ENCODE peak calls at places on chromosome 1, in five cellular contexts. One of them, this sample, is unnamed.

GRCh38 chr1:240831191-240831631 is 219.3 kb upstream of the GREM2 start:
- DNase-seq in mucosa of descending colon: no peak
- DNase-seq in tibial nerve: no peak
- DNase-seq in neural progenitor cell: no peak
- DNase-seq in psoas muscle: no peak
- DNase-seq in this sample: no peak

GRCh38 chr1:89363196-89363595 is 663 bp upstream of the GBP6 start:
- DNase-seq in mucosa of descending colon: no peak
- DNase-seq in neural progenitor cell: no peak
- DNase-seq in psoas muscle: no peak
- DNase-seq in tibial nerve: no peak
- DNase-seq in this sample: no peak

GRCh38 chr1:63618001-63618400 is 24.8 kb downstream of the PGM1 start:
- DNase-seq in mucosa of descending colon: no peak
- DNase-seq in neural progenitor cell: no peak
- DNase-seq in psoas muscle: no peak
- DNase-seq in tibial nerve: no peak
- DNase-seq in this sample: no peak

GRCh38 chr1:151518431-151518830 is 7.2 kb downstream of the CGN start:
- DNase-seq in mucosa of descending colon: no peak
- DNase-seq in psoas muscle: no peak
- DNase-seq in neural progenitor cell: no peak
- DNase-seq in tibial nerve: no peak
- DNase-seq in this sample: no peak

GRCh38 chr1:189619682-189620332 is 857.9 kb downstream of the BRINP3 start:
- DNase-seq in neural progenitor cell: no peak
- DNase-seq in mucosa of descending colon: no peak
- DNase-seq in tibial nerve: no peak
- DNase-seq in psoas muscle: no peak
- DNase-seq in this sample: peak; percentile 30

GRCh38 chr1:66999640-67000400 is 54.1 kb downstream of the SLC35D1 start:
- DNase-seq in tibial nerve: no peak
- DNase-seq in mucosa of descending colon: no peak
- DNase-seq in psoas muscle: no peak
- DNase-seq in neural progenitor cell: no peak
- DNase-seq in this sample: no peak

GRCh38 chr1:206905295-206906164 is 8.3 kb downstream of the IL24 start:
- DNase-seq in tibial nerve: no peak
- DNase-seq in psoas muscle: no peak
- DNase-seq in mucosa of descending colon: no peak
- DNase-seq in neural progenitor cell: no peak
- DNase-seq in this sample: peak; percentile 29

GRCh38 chr1:31624354-31625179 is 7.1 kb downstream of the HCRTR1 start:
- DNase-seq in psoas muscle: no peak
- DNase-seq in tibial nerve: no peak
- DNase-seq in mucosa of descending colon: no peak
- DNase-seq in neural progenitor cell: no peak
- DNase-seq in this sample: no peak

GRCh38 chr1:75625795-75626194 is 14.9 kb upstream of the SLC44A5 start:
- DNase-seq in psoas muscle: no peak
- DNase-seq in tibial nerve: no peak
- DNase-seq in neural progenitor cell: no peak
- DNase-seq in mucosa of descending colon: no peak
- DNase-seq in this sample: no peak

GRCh38 chr1:229159668-229160544 is 111.0 kb upstream of the RAB4A start:
- DNase-seq in neural progenitor cell: no peak
- DNase-seq in mucosa of descending colon: no peak
- DNase-seq in psoas muscle: no peak
- DNase-seq in tibial nerve: no peak
- DNase-seq in this sample: no peak

GRCh38 chr1:169484683-169485426 is 889 bp downstream of the SLC19A2 start:
- DNase-seq in mucosa of descending colon: peak; percentile 67
- DNase-seq in tibial nerve: peak; percentile 18
- DNase-seq in neural progenitor cell: peak; percentile 56
- DNase-seq in psoas muscle: peak; percentile 81
- DNase-seq in this sample: peak; percentile 53

GRCh38 chr1:79012500-79012899 is 6.0 kb upstream of the ADGRL4 start:
- DNase-seq in tibial nerve: no peak
- DNase-seq in mucosa of descending colon: no peak
- DNase-seq in psoas muscle: no peak
- DNase-seq in neural progenitor cell: no peak
- DNase-seq in this sample: no peak

GRCh38 chr1:87113313-87113712 is 198.9 kb downstream of the HS2ST1 start:
- DNase-seq in mucosa of descending colon: no peak
- DNase-seq in tibial nerve: peak; percentile 35
- DNase-seq in neural progenitor cell: no peak
- DNase-seq in psoas muscle: peak; percentile 65
- DNase-seq in this sample: peak; percentile 56

GRCh38 chr1:207821464-207822045 is 69.7 kb downstream of the CD46 start:
- DNase-seq in neural progenitor cell: no peak
- DNase-seq in tibial nerve: no peak
- DNase-seq in mucosa of descending colon: no peak
- DNase-seq in psoas muscle: peak; percentile 79
- DNase-seq in this sample: no peak

GRCh38 chr1:45994423-45994822 is 138.0 kb downstream of the PIK3R3 start:
- DNase-seq in psoas muscle: no peak
- DNase-seq in tibial nerve: no peak
- DNase-seq in neural progenitor cell: no peak
- DNase-seq in mucosa of descending colon: no peak
- DNase-seq in this sample: no peak

GRCh38 chr1:45998218-45998617 is 134.2 kb downstream of the PIK3R3 start:
- DNase-seq in tibial nerve: no peak
- DNase-seq in psoas muscle: no peak
- DNase-seq in neural progenitor cell: no peak
- DNase-seq in mucosa of descending colon: no peak
- DNase-seq in this sample: no peak

GRCh38 chr1:46001087-46001785 is 131.2 kb downstream of the PIK3R3 start:
- DNase-seq in mucosa of descending colon: no peak
- DNase-seq in tibial nerve: no peak
- DNase-seq in psoas muscle: no peak
- DNase-seq in neural progenitor cell: no peak
- DNase-seq in this sample: no peak

GRCh38 chr1:45999507-45999906 is 132.9 kb downstream of the PIK3R3 start:
- DNase-seq in psoas muscle: no peak
- DNase-seq in neural progenitor cell: no peak
- DNase-seq in tibial nerve: no peak
- DNase-seq in mucosa of descending colon: no peak
- DNase-seq in this sample: no peak

GRCh38 chr1:45995298-45995697 is 137.1 kb downstream of the PIK3R3 start:
- DNase-seq in psoas muscle: no peak
- DNase-seq in tibial nerve: no peak
- DNase-seq in neural progenitor cell: no peak
- DNase-seq in mucosa of descending colon: no peak
- DNase-seq in this sample: no peak
- H3K4me1 ChIP-seq in psoas muscle: peaks cover 7% of the 10 kb centered on the region
- H3K4me1 ChIP-seq in tibial nerve: no peaks in the 10 kb centered on the region
- H3K4me1 ChIP-seq in neural progenitor cell: no peaks in the 10 kb centered on the region
- H3K4me1 ChIP-seq in mucosa of descending colon: no peaks in the 10 kb centered on the region
- H3K4me1 ChIP-seq in this sample: no peaks in the 10 kb centered on the region

GRCh38 chr1:161810780-161811179 is 44.7 kb downstream of the ATF6 start:
- DNase-seq in tibial nerve: no peak
- DNase-seq in neural progenitor cell: no peak
- DNase-seq in mucosa of descending colon: no peak
- DNase-seq in psoas muscle: no peak
- DNase-seq in this sample: no peak
- H3K36me3 ChIP-seq in tibial nerve: no peaks in the 10 kb centered on the region
- H3K36me3 ChIP-seq in neural progenitor cell: no peaks in the 10 kb centered on the region
- H3K36me3 ChIP-seq in mucosa of descending colon: no peaks in the 10 kb centered on the region
- H3K36me3 ChIP-seq in psoas muscle: peaks cover 39% of the 10 kb centered on the region
- H3K36me3 ChIP-seq in this sample: peaks cover 33% of the 10 kb centered on the region

DNA sequence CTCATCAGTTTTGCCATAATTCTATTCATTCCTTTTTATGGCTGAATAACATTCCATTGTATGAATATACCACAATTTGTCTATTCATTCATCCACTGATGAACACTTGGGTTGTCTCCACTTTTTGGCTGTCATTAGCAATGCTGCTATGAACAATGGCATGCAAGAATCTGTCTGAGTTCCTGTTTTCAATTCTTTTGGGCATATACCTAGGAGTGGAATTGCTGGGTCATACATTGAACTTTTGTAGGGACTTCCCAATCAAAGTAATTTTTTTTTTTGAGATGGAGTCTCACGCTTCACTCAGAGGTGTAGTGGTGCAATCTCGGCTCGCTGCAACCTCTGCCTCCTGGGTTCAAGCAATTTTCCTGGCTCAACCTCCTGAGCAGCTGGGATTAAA is 34.9 kb downstream of the AADACL4 start:
- DNase-seq in neural progenitor cell: no peak
- DNase-seq in mucosa of descending colon: no peak
- DNase-seq in psoas muscle: no peak
- DNase-seq in tibial nerve: no peak
- DNase-seq in this sample: no peak
- H3K4me1 ChIP-seq in neural progenitor cell: no peaks in the 10 kb centered on the region
- H3K4me1 ChIP-seq in mucosa of descending colon: no peaks in the 10 kb centered on the region
- H3K4me1 ChIP-seq in psoas muscle: peaks cover 26% of the 10 kb centered on the region
- H3K4me1 ChIP-seq in tibial nerve: peaks cover 7% of the 10 kb centered on the region
- H3K4me1 ChIP-seq in this sample: no peaks in the 10 kb centered on the region

GRCh38 chr1:35279555-35279904 is 11.0 kb downstream of the ZMYM4 start:
- DNase-seq in tibial nerve: no peak
- DNase-seq in psoas muscle: no peak
- DNase-seq in neural progenitor cell: no peak
- DNase-seq in mucosa of descending colon: no peak
- DNase-seq in this sample: no peak

GRCh38 chr1:35278886-35279554 is 10.5 kb downstream of the ZMYM4 start:
- DNase-seq in neural progenitor cell: no peak
- DNase-seq in psoas muscle: no peak
- DNase-seq in tibial nerve: no peak
- DNase-seq in mucosa of descending colon: no peak
- DNase-seq in this sample: peak; percentile 28

GRCh38 chr1:35282172-35282571 is 13.7 kb downstream of the ZMYM4 start:
- DNase-seq in psoas muscle: no peak
- DNase-seq in tibial nerve: no peak
- DNase-seq in mucosa of descending colon: no peak
- DNase-seq in neural progenitor cell: no peak
- DNase-seq in this sample: no peak

GRCh38 chr1:35280006-35280405 is 11.5 kb downstream of the ZMYM4 start:
- DNase-seq in mucosa of descending colon: no peak
- DNase-seq in neural progenitor cell: no peak
- DNase-seq in tibial nerve: no peak
- DNase-seq in psoas muscle: no peak
- DNase-seq in this sample: no peak

DNA sequence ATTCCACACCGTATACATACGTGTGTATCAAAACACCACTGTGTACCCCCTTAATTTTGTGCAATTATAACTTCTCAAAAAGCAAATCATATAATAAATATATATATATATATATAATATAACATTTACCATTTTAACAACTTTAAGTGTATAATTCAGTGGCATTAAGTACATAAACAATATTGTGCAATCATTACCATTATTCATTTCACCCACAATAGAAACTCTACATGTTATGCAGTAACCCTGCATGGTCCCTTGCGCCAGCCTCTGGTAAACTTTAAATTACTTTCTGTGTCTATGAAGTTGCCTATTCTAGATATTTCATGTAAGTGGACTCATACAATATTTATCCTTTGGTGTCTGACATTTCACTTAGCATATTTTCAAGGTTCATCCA is 13.1 kb downstream of the ZMYM4 start:
- DNase-seq in psoas muscle: no peak
- DNase-seq in mucosa of descending colon: no peak
- DNase-seq in tibial nerve: no peak
- DNase-seq in neural progenitor cell: no peak
- DNase-seq in this sample: no peak
- H3K36me3 ChIP-seq in psoas muscle: peaks cover 6% of the 10 kb centered on the region
- H3K36me3 ChIP-seq in mucosa of descending colon: no peaks in the 10 kb centered on the region
- H3K36me3 ChIP-seq in tibial nerve: no peaks in the 10 kb centered on the region
- H3K36me3 ChIP-seq in neural progenitor cell: peaks cover 6% of the 10 kb centered on the region
- H3K36me3 ChIP-seq in this sample: peaks cover 24% of the 10 kb centered on the region

GRCh38 chr1:16213013-16213412 is 561 bp upstream of the ARHGEF19 start:
- DNase-seq in mucosa of descending colon: no peak
- DNase-seq in psoas muscle: no peak
- DNase-seq in neural progenitor cell: no peak
- DNase-seq in tibial nerve: no peak
- DNase-seq in this sample: no peak
- H3K4me1 ChIP-seq in mucosa of descending colon: peaks cover 7% of the 10 kb centered on the region
- H3K4me1 ChIP-seq in psoas muscle: peaks cover 10% of the 10 kb centered on the region
- H3K4me1 ChIP-seq in neural progenitor cell: peaks cover 20% of the 10 kb centered on the region
- H3K4me1 ChIP-seq in tibial nerve: peaks cover 37% of the 10 kb centered on the region
- H3K4me1 ChIP-seq in this sample: peaks cover 12% of the 10 kb centered on the region

DNA sequence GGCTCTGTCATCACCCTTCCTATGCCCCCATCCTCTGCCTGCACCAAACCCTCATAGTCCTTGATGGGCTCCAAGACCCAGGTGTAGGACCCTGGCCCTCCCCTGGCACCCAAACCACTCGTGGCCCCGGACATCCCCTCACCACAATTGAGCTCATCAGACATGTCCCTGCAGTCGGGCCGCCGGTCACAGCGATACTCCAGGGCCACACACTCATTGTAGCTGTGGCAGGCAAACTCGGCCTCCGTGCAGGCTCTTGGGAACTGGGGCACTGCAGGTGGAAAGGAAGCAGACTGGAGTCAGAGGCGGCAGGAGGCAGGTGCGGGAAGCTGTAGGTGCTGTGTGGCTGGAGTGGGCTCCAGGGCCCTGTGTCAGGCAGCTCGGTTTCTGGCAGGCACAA is 49.3 kb downstream of the HSPG2 start:
- DNase-seq in psoas muscle: peak; percentile 48
- DNase-seq in mucosa of descending colon: no peak
- DNase-seq in tibial nerve: no peak
- DNase-seq in neural progenitor cell: no peak
- DNase-seq in this sample: no peak
- H3K36me3 ChIP-seq in psoas muscle: peaks cover 95% of the 10 kb centered on the region
- H3K36me3 ChIP-seq in mucosa of descending colon: no peaks in the 10 kb centered on the region
- H3K36me3 ChIP-seq in tibial nerve: no peaks in the 10 kb centered on the region
- H3K36me3 ChIP-seq in neural progenitor cell: no peaks in the 10 kb centered on the region
- H3K36me3 ChIP-seq in this sample: peaks cover 79% of the 10 kb centered on the region

GRCh38 chr1:21314797-21315396 is 24.6 kb upstream of the ECE1 start:
- DNase-seq in tibial nerve: no peak
- DNase-seq in mucosa of descending colon: no peak
- DNase-seq in neural progenitor cell: no peak
- DNase-seq in psoas muscle: no peak
- DNase-seq in this sample: no peak

GRCh38 chr1:21317035-21317689 is 26.9 kb upstream of the ECE1 start:
- DNase-seq in mucosa of descending colon: peak; percentile 79
- DNase-seq in neural progenitor cell: no peak
- DNase-seq in psoas muscle: peak; percentile 90
- DNase-seq in tibial nerve: peak; percentile 78
- DNase-seq in this sample: no peak

GRCh38 chr1:21312407-21312992 is 22.2 kb upstream of the ECE1 start:
- DNase-seq in tibial nerve: no peak
- DNase-seq in psoas muscle: no peak
- DNase-seq in neural progenitor cell: no peak
- DNase-seq in mucosa of descending colon: no peak
- DNase-seq in this sample: no peak

GRCh38 chr1:21313146-21313885 is 23.1 kb upstream of the ECE1 start:
- DNase-seq in neural progenitor cell: no peak
- DNase-seq in mucosa of descending colon: no peak
- DNase-seq in tibial nerve: no peak
- DNase-seq in psoas muscle: no peak
- DNase-seq in this sample: peak; percentile 75

GRCh38 chr1:21313886-21314796 is 23.9 kb upstream of the ECE1 start:
- DNase-seq in psoas muscle: peak; percentile 75
- DNase-seq in neural progenitor cell: peak; percentile 49
- DNase-seq in tibial nerve: peak; percentile 53
- DNase-seq in mucosa of descending colon: no peak
- DNase-seq in this sample: no peak
- H3K4me1 ChIP-seq in psoas muscle: peaks cover 8% of the 10 kb centered on the region
- H3K4me1 ChIP-seq in neural progenitor cell: peaks cover 33% of the 10 kb centered on the region
- H3K4me1 ChIP-seq in tibial nerve: peaks cover 98% of the 10 kb centered on the region
- H3K4me1 ChIP-seq in mucosa of descending colon: peaks cover 7% of the 10 kb centered on the region
- H3K4me1 ChIP-seq in this sample: peaks cover 44% of the 10 kb centered on the region

This sample was measured in SJCRH30.